ENCODE peak calls at places on chromosomes 12 and 14, in six cellular contexts. R is RPMI7951, Z is anterior cingulate cortex, C is GM23248, D is M059J, J is G401. T is an unnamed sample.

GRCh38 chr12:97921957-97922722 is 459.5 kb downstream of the RMST start:
- DNase-seq in C (peak; percentile 27), D (peak; percentile 61), R (peak; percentile 34), J (no peak), Z (no peak), T (no peak)

GRCh38 chr12:130137141-130138018 is 24.9 kb upstream of the FZD10 start:
- DNase-seq in D (no peak), J (no peak), C (no peak), Z (no peak), R (no peak), T (no peak)

GRCh38 chr12:32794281-32794680 is 38.6 kb upstream of the YARS2 start:
- DNase-seq in C (no peak), D (no peak), J (no peak), R (no peak), Z (no peak), T (no peak)

GRCh38 chr12:3538691-3539030 is 47.7 kb downstream of the PRMT8 start:
- DNase-seq in R (no peak), D (no peak), Z (no peak), J (peak; percentile 47), C (no peak), T (no peak)

GRCh38 chr12:124407074-124407473 is 112.2 kb downstream of the RFLNA start:
- DNase-seq in D (no peak), R (no peak), Z (peak; percentile 37), C (no peak), J (no peak), T (peak; percentile 41)

GRCh38 chr14:64388533-64389243 is 535 bp downstream of the MTHFD1 start:
- DNase-seq in D (peak; percentile 60), Z (no peak), J (no peak), C (peak; percentile 67), R (peak; percentile 45), T (no peak)

GRCh38 chr14:24566318-24566717 is 9.7 kb downstream of the CTSG start:
- DNase-seq in J (no peak), C (no peak), Z (no peak), R (no peak), D (no peak), T (no peak)

GRCh38 chr14:89841855-89842254 is 112.7 kb downstream of the EFCAB11 start:
- DNase-seq in D (no peak), Z (no peak), J (no peak), C (no peak), R (no peak), T (no peak)